ENCODE peak calls at places on chromosomes 1 and 21, in ten cellular contexts. S is fibroblast of pulmonary artery, H is activated T-cell treated with anti-CD3 and anti-CD28 coated beads for 1 hour, Y is H54, F is NCI-H226, J is BE2C, U is NCI-H1105, D is NCI-H748 treated with DMSO at 0.1 percent for 48 hours, Q is hepatic stellate cell, N is upper lobe of right lung. E is an unnamed sample.

GRCh38 chr1:35707253-35708178 is 11.2 kb downstream of the C1orf216 start:
- DNase-seq in S (no peak), H (no peak), Y (no peak), F (no peak), J (peak), U (peak), D (no peak), Q (peak), N (no peak), E (no peak)

GRCh38 chr1:206953126-206953525 is 6.9 kb upstream of the PIGR start:
- DNase-seq in S (no peak), H (no peak), Y (no peak), F (no peak), J (no peak), U (no peak), D (no peak), Q (no peak), N (no peak), E (no peak)

GRCh38 chr1:89358287-89358893 is 5.5 kb upstream of the GBP6 start:
- DNase-seq in S (peak), H (peak), Y (peak), F (peak), J (peak), U (peak), D (peak), Q (peak), N (peak), E (peak)

GRCh38 chr1:203703586-203703985 is 61.4 kb upstream of the LAX1 start:
- DNase-seq in S (no peak), H (no peak), Y (no peak), F (no peak), J (no peak), U (no peak), D (no peak), Q (no peak), N (no peak), E (no peak)

GRCh38 chr1:20728371-20729154 is 3.9 kb downstream of the SH2D5 start:
- DNase-seq in S (no peak), H (no peak), Y (no peak), F (no peak), J (no peak), U (no peak), D (no peak), Q (no peak), N (peak), E (no peak)

GRCh38 chr1:46521417-46521816 is 30.0 kb downstream of the KNCN start:
- DNase-seq in S (no peak), H (no peak), Y (no peak), F (no peak), J (no peak), U (no peak), D (no peak), Q (no peak), N (no peak), E (no peak)

GRCh38 chr1:213375002-213375401 is 324.0 kb downstream of the RPS6KC1 start:
- DNase-seq in S (no peak), H (no peak), Y (no peak), F (no peak), J (no peak), U (no peak), D (no peak), Q (no peak), N (no peak), E (no peak)

GRCh38 chr1:154442006-154442740 is 37.0 kb downstream of the IL6R start:
- DNase-seq in S (peak), H (no peak), Y (no peak), F (peak), J (no peak), U (no peak), D (no peak), Q (peak), N (no peak), E (no peak)

GRCh38 chr1:213325482-213325881 is 274.4 kb downstream of the RPS6KC1 start:
- DNase-seq in S (no peak), H (no peak), Y (no peak), F (no peak), J (no peak), U (no peak), D (no peak), Q (no peak), N (no peak), E (no peak)

GRCh38 chr1:101288491-101288944 is 51.7 kb downstream of the S1PR1 start:
- DNase-seq in S (peak), H (peak), Y (peak), F (peak), J (peak), U (peak), D (peak), Q (peak), N (no peak), E (peak)

GRCh38 chr1:3327936-3328590 is 126.4 kb upstream of the ARHGEF16 start:
- DNase-seq in S (no peak), H (no peak), Y (no peak), F (no peak), J (no peak), U (no peak), D (no peak), Q (no peak), N (no peak), E (no peak)

GRCh38 chr1:206923961-206924548 is 2.3 kb upstream of the FCMR start:
- DNase-seq in S (no peak), H (no peak), Y (no peak), F (no peak), J (no peak), U (no peak), D (no peak), Q (no peak), N (no peak), E (peak)

GRCh38 chr1:175034775-175035174 is 11.6 kb upstream of the MRPS14 start:
- DNase-seq in S (no peak), H (no peak), Y (no peak), F (no peak), J (no peak), U (no peak), D (no peak), Q (no peak), N (no peak), E (no peak)

GRCh38 chr1:230750576-230750975 is 3.4 kb downstream of the CAPN9 start:
- DNase-seq in S (no peak), H (no peak), Y (no peak), F (no peak), J (no peak), U (no peak), D (no peak), Q (no peak), N (no peak), E (no peak)

GRCh38 chr1:15620155-15620545 is 2.9 kb downstream of the DDI2 start:
- DNase-seq in S (peak), H (no peak), Y (peak), F (peak), J (no peak), U (no peak), D (no peak), Q (peak), N (no peak), E (peak)

GRCh38 chr1:162857850-162858249 is 3.1 kb downstream of the CCDC190 start:
- DNase-seq in S (peak), H (no peak), Y (peak), F (peak), J (no peak), U (no peak), D (no peak), Q (no peak), N (no peak), E (peak)

GRCh38 chr1:234722904-234723588 is 113.1 kb upstream of the IRF2BP2 start:
- DNase-seq in S (peak), H (peak), Y (peak), F (peak), J (peak), U (no peak), D (no peak), Q (peak), N (peak), E (peak)

GRCh38 chr21:34639882-34640788 is 25.2 kb upstream of the RCAN1 start:
- DNase-seq in S (no peak), H (no peak), Y (peak), F (no peak), J (no peak), U (no peak), D (no peak), Q (no peak), N (no peak), E (no peak)

GRCh38 chr1:55585402-55585792 is 370.2 kb upstream of the USP24 start:
- DNase-seq in S (no peak), H (no peak), Y (no peak), F (no peak), J (no peak), U (no peak), D (no peak), Q (no peak), N (no peak), E (no peak)

GRCh38 chr1:220182081-220182480 is 88.1 kb downstream of the IARS2 start:
- DNase-seq in S (no peak), H (no peak), Y (no peak), F (no peak), J (no peak), U (no peak), D (no peak), Q (no peak), N (no peak), E (peak)

GRCh38 chr1:184069675-184070074 is 18.1 kb downstream of the TSEN15 start:
- DNase-seq in S (peak), H (no peak), Y (no peak), F (peak), J (no peak), U (no peak), D (no peak), Q (no peak), N (no peak), E (no peak)

GRCh38 chr1:71054281-71054731 is 6.7 kb upstream of the PTGER3 start:
- DNase-seq in S (no peak), H (no peak), Y (no peak), F (no peak), J (no peak), U (no peak), D (no peak), Q (no peak), N (no peak), E (no peak)

GRCh38 chr1:246004281-246004680 is 502.8 kb downstream of the SMYD3 start:
- DNase-seq in S (no peak), H (no peak), Y (no peak), F (no peak), J (no peak), U (no peak), D (no peak), Q (no peak), N (no peak), E (no peak)

GRCh38 chr1:67579623-67580394 is 105.2 kb upstream of the GADD45A start:
- DNase-seq in S (no peak), H (no peak), Y (no peak), F (no peak), J (no peak), U (no peak), D (no peak), Q (no peak), N (no peak), E (no peak)

GRCh38 chr1:180352021-180352420 is 122.0 kb downstream of the LHX4 start:
- DNase-seq in S (no peak), H (no peak), Y (no peak), F (no peak), J (no peak), U (no peak), D (no peak), Q (no peak), N (no peak), E (no peak)

GRCh38 chr1:243459059-243459458 is 203.2 kb downstream of the SDCCAG8 start:
- DNase-seq in S (no peak), H (no peak), Y (no peak), F (no peak), J (no peak), U (no peak), D (no peak), Q (no peak), N (no peak), E (peak)

GRCh38 chr1:247962911-247963588 is 2.0 kb upstream of the OR2AK2 start:
- DNase-seq in S (no peak), H (no peak), Y (no peak), F (peak), J (no peak), U (no peak), D (no peak), Q (no peak), N (no peak), E (no peak)

GRCh38 chr1:25037174-25038074 is 107.3 kb upstream of the RUNX3 start:
- DNase-seq in S (no peak), H (peak), Y (peak), F (peak), J (peak), U (no peak), D (no peak), Q (peak), N (no peak), E (peak)

GRCh38 chr1:53992085-53992874 is 25.7 kb downstream of the LDLRAD1 start:
- DNase-seq in S (no peak), H (no peak), Y (no peak), F (no peak), J (no peak), U (no peak), D (no peak), Q (no peak), N (no peak), E (no peak)

GRCh38 chr1:153880962-153881361 is 41.8 kb downstream of the GATAD2B start:
- DNase-seq in S (peak), H (peak), Y (no peak), F (peak), J (peak), U (peak), D (peak), Q (peak), N (peak), E (peak)

GRCh38 chr1:36123357-36123756 is 1.7 kb downstream of the COL8A2 start:
- DNase-seq in S (no peak), H (no peak), Y (no peak), F (no peak), J (no peak), U (no peak), D (no peak), Q (no peak), N (peak), E (no peak)

GRCh38 chr1:31715097-31715872 is 11.5 kb upstream of the COL16A1 start:
- DNase-seq in S (peak), H (no peak), Y (peak), F (peak), J (peak), U (peak), D (peak), Q (peak), N (peak), E (peak)

GRCh38 chr1:206465951-206466350 is 4.3 kb upstream of the IKBKE start:
- DNase-seq in S (no peak), H (no peak), Y (no peak), F (no peak), J (no peak), U (no peak), D (no peak), Q (no peak), N (no peak), E (no peak)

GRCh38 chr21:36203603-36203889 is 46.9 kb downstream of the DOP1B start:
- DNase-seq in S (peak), H (no peak), Y (peak), F (peak), J (no peak), U (no peak), D (no peak), Q (peak), N (no peak), E (peak)

E was measured in endothelial cell of umbilical vein.